ENCODE peak calls at places on chromosomes 4 and X, in four cellular contexts. J, Z, D and I are unnamed samples.

GRCh38 chr4:73661646-73662119 is 41.4 kb upstream of the RASSF6 start:
- DNase-seq in J (peak), Z (no peak), D (no peak), I (no peak)

GRCh38 chr4:94650690-94651089 is 107.1 kb upstream of the BMPR1B start:
- DNase-seq in J (no peak), Z (no peak), D (no peak), I (no peak)

GRCh38 chr4:169383724-169384123 is 113.0 kb upstream of the SH3RF1 start:
- DNase-seq in J (peak), Z (no peak), D (no peak), I (no peak)

GRCh38 chr4:145842224-145842887 is 96.3 kb downstream of the ZNF827 start:
- DNase-seq in J (no peak), Z (no peak), D (no peak), I (no peak)

GRCh38 chrX:10548681-10549080 is 71.7 kb downstream of the MID1 start:
- DNase-seq in J (no peak), Z (no peak), D (no peak), I (no peak)

GRCh38 chr4:105106416-105106815 is 40.3 kb upstream of the TET2 start:
- DNase-seq in J (no peak), Z (no peak), D (no peak), I (no peak)

GRCh38 chr4:178784491-178784890 is 1342.3 kb upstream of the AGA start:
- DNase-seq in J (no peak), Z (no peak), D (no peak), I (no peak)

GRCh38 chr4:173527103-173527876 is 2.7 kb downstream of the HAND2 start:
- DNase-seq in J (no peak), Z (peak), D (no peak), I (no peak)

GRCh38 chr4:10893417-10893816 is 208.8 kb upstream of the CLNK start:
- DNase-seq in J (no peak), Z (no peak), D (no peak), I (no peak)
- TF ChIP-seq CTCF in J (no peak), Z (no peak), D (peak), I (no peak)

DNA sequence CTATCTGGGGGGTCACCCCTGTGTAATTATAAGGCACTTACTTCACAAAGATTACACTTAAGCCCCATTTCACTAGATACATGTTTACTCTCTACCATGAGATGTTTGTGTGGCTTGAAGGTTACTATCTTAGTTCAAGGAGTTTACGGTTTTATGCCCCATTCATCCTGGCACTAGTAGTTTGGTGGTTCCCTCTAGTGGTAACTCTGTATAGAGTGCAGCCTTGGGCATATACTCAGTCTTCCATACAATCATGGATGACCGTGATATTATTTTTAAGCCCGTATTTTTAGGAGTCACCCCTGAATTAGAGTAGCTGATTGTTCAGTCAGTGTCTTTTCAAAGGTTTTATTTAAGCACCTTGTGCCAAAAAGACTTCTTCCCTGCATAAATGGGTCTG is 109.9 kb upstream of the FAM47C start:
- DNase-seq in J (no peak), Z (no peak), D (no peak), I (no peak)
- TF ChIP-seq CTCF in J (peak), Z (peak), D (no peak), I (no peak)

GRCh38 chr4:121189351-121189750 is 25.2 kb upstream of the TNIP3 start:
- DNase-seq in J (no peak), Z (no peak), D (no peak), I (no peak)
- TF ChIP-seq CTCF in J (no peak), Z (no peak), D (no peak), I (no peak)

GRCh38 chr4:16757080-16757521 is 141.3 kb downstream of the LDB2 start:
- DNase-seq in J (no peak), Z (no peak), D (no peak), I (no peak)

GRCh38 chr4:16754104-16754503 is 144.3 kb downstream of the LDB2 start:
- DNase-seq in J (no peak), Z (no peak), D (no peak), I (no peak)

GRCh38 chr4:16750216-16750615 is 148.2 kb downstream of the LDB2 start:
- DNase-seq in J (no peak), Z (no peak), D (no peak), I (no peak)

GRCh38 chr4:16750882-16751642 is 147.4 kb downstream of the LDB2 start:
- DNase-seq in J (no peak), Z (no peak), D (no peak), I (no peak)

GRCh38 chr4:16752150-16752549 is 146.3 kb downstream of the LDB2 start:
- DNase-seq in J (no peak), Z (no peak), D (no peak), I (no peak)
- TF ChIP-seq CTCF in J (peak), Z (no peak), D (peak), I (no peak)

DNA sequence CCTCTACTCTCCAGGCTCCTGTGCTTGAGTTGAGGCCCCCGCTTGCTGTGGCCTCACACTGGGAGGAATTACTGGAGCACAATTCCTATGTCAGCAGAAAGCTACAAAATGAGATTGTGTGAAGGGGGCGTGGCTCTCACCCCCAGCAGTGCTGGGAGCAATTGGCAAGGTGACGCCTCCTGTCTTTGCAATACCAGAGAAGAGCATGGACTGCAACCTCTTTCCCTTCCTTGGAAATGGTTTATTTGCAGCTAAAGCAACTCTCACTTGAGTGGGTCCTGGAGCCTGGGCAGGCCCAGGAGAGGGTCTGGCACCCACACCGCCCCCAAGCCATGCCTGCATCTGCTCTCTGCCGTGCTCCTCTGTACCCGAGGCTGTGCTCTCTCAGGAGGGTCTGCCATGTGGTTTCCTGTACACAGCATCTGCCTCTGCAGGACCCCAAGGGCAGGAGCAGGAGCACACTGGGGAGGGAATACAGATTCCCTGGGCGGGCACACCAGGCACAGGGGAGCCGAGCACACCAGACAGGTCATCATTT is 32.9 kb upstream of the HGFAC start:
- DNase-seq in J (no peak), Z (peak), D (no peak), I (peak)
- TF ChIP-seq CTCF in J (no peak), Z (no peak), D (no peak), I (no peak)

DNA sequence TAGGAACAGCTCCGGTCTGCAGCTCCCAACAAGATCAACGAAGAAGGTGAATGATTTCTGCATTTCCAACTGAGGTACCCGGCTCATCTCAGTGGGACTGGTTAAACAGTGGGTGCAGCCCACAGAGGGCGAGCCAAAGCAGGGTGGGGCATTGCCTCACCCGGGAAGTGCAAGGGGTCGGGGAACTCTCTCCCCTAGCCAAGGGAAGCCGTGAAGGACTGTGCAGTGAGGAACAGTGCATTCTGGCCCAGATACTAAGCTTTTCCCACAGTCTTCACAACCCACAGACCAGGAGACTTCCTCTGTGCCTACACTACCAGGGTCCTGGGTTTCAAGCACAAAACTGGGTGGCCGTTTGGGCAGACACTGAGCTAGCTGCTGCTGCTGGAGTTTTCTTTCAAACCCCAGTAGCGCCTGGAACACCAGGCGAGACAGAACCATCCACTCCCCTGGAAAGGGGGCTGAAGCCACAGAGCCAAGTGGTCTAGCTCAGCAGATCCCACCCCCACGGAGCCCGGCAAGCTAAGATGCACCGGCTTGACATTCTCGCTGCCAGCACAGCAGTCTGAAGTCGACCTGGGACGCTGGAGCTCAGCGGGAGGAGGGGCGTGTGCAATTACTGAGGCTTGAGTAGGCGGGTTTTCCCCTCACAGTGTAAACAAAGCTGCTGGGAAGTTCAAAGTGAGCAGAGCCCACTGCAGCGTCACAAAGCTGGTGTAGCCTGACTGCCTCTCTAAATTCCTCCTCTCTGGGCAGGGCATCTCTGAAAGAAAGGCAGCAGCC is 84.6 kb downstream of the THOC2 start:
- DNase-seq in J (peak), Z (no peak), D (no peak), I (no peak)
- TF ChIP-seq CTCF in J (no peak), Z (no peak), D (no peak), I (no peak)